ENCODE peak calls at places on chromosomes 11 and 22, in eight cellular contexts. One of them, this sample, is unnamed.

GRCh38 chr11:473975-474785 is 24.1 kb downstream of the PTDSS2 start:
- DNase-seq in neural progenitor cell: no peak
- DNase-seq in A549: no peak
- DNase-seq in HFFc6: no peak
- DNase-seq in WTC11: no peak
- DNase-seq in kidney epithelial cell: no peak
- DNase-seq in IMR-90: no peak
- DNase-seq in spleen: no peak
- DNase-seq in this sample: no peak

GRCh38 chr11:19777342-19778102 is 64.9 kb downstream of the NAV2 start:
- DNase-seq in HFFc6: peak; percentile 38
- DNase-seq in spleen: no peak
- DNase-seq in WTC11: no peak
- DNase-seq in kidney epithelial cell: peak; percentile 56
- DNase-seq in IMR-90: peak; percentile 84
- DNase-seq in A549: peak; percentile 68
- DNase-seq in neural progenitor cell: peak; percentile 40
- DNase-seq in this sample: no peak

GRCh38 chr11:10784229-10785145 is 24.2 kb downstream of the EIF4G2 start:
- DNase-seq in kidney epithelial cell: no peak
- DNase-seq in A549: no peak
- DNase-seq in WTC11: no peak
- DNase-seq in HFFc6: no peak
- DNase-seq in IMR-90: peak; percentile 35
- DNase-seq in neural progenitor cell: peak; percentile 66
- DNase-seq in spleen: no peak
- DNase-seq in this sample: peak; percentile 44

GRCh38 chr11:84420261-84420660 is 1134.1 kb upstream of the CCDC90B start:
- DNase-seq in HFFc6: no peak
- DNase-seq in A549: no peak
- DNase-seq in IMR-90: no peak
- DNase-seq in neural progenitor cell: peak; percentile 16
- DNase-seq in kidney epithelial cell: no peak
- DNase-seq in WTC11: no peak
- DNase-seq in spleen: no peak
- DNase-seq in this sample: no peak

GRCh38 chr11:117279711-117280376 is 11.3 kb upstream of the BACE1-AS start:
- DNase-seq in neural progenitor cell: no peak
- DNase-seq in spleen: no peak
- DNase-seq in IMR-90: no peak
- DNase-seq in A549: no peak
- DNase-seq in WTC11: no peak
- DNase-seq in HFFc6: no peak
- DNase-seq in kidney epithelial cell: no peak
- DNase-seq in this sample: no peak

GRCh38 chr22:22358136-22358535 is 113.5 kb downstream of the VPREB1 start:
- DNase-seq in neural progenitor cell: no peak
- DNase-seq in WTC11: no peak
- DNase-seq in A549: no peak
- DNase-seq in spleen: peak; percentile 84
- DNase-seq in kidney epithelial cell: no peak
- DNase-seq in HFFc6: no peak
- DNase-seq in IMR-90: no peak
- DNase-seq in this sample: no peak

GRCh38 chr11:114317738-114318137 is 21.5 kb downstream of the NNMT start:
- DNase-seq in spleen: no peak
- DNase-seq in WTC11: peak; percentile 65
- DNase-seq in HFFc6: peak; percentile 39
- DNase-seq in kidney epithelial cell: no peak
- DNase-seq in IMR-90: peak; percentile 67
- DNase-seq in neural progenitor cell: peak; percentile 82
- DNase-seq in A549: no peak
- DNase-seq in this sample: peak; percentile 56

GRCh38 chr11:97432926-97433325 is 1043.1 kb downstream of the JRKL start:
- DNase-seq in spleen: no peak
- DNase-seq in WTC11: no peak
- DNase-seq in kidney epithelial cell: no peak
- DNase-seq in IMR-90: no peak
- DNase-seq in neural progenitor cell: no peak
- DNase-seq in HFFc6: no peak
- DNase-seq in A549: no peak
- DNase-seq in this sample: no peak

GRCh38 chr11:74015919-74016684 is 7.2 kb upstream of the UCP3 start:
- DNase-seq in HFFc6: no peak
- DNase-seq in spleen: no peak
- DNase-seq in WTC11: no peak
- DNase-seq in neural progenitor cell: no peak
- DNase-seq in A549: no peak
- DNase-seq in IMR-90: no peak
- DNase-seq in kidney epithelial cell: no peak
- DNase-seq in this sample: no peak

GRCh38 chr11:62125316-62125715 is 1.5 kb downstream of the INCENP start:
- DNase-seq in WTC11: no peak
- DNase-seq in HFFc6: no peak
- DNase-seq in kidney epithelial cell: no peak
- DNase-seq in neural progenitor cell: no peak
- DNase-seq in spleen: no peak
- DNase-seq in A549: no peak
- DNase-seq in IMR-90: no peak
- DNase-seq in this sample: no peak

GRCh38 chr22:45101828-45102227 is 61.9 kb upstream of the NUP50 start:
- DNase-seq in IMR-90: peak; percentile 72
- DNase-seq in spleen: peak; percentile 79
- DNase-seq in neural progenitor cell: peak; percentile 80
- DNase-seq in kidney epithelial cell: no peak
- DNase-seq in WTC11: peak; percentile 80
- DNase-seq in A549: peak; percentile 34
- DNase-seq in HFFc6: peak; percentile 64
- DNase-seq in this sample: peak; percentile 50

GRCh38 chr22:25193130-25193529 is 6.5 kb upstream of the CRYBB3 start:
- DNase-seq in HFFc6: no peak
- DNase-seq in kidney epithelial cell: no peak
- DNase-seq in neural progenitor cell: no peak
- DNase-seq in spleen: no peak
- DNase-seq in IMR-90: no peak
- DNase-seq in A549: no peak
- DNase-seq in WTC11: no peak
- DNase-seq in this sample: no peak

GRCh38 chr11:34583818-34584217 is 37.1 kb upstream of the EHF start:
- DNase-seq in WTC11: no peak
- DNase-seq in IMR-90: no peak
- DNase-seq in HFFc6: no peak
- DNase-seq in A549: no peak
- DNase-seq in neural progenitor cell: no peak
- DNase-seq in spleen: no peak
- DNase-seq in kidney epithelial cell: no peak
- DNase-seq in this sample: no peak

GRCh38 chr22:37260939-37261338 is 16.9 kb upstream of the RAC2 start:
- DNase-seq in WTC11: peak; percentile 74
- DNase-seq in IMR-90: peak; percentile 51
- DNase-seq in kidney epithelial cell: no peak
- DNase-seq in neural progenitor cell: peak; percentile 82
- DNase-seq in HFFc6: peak; percentile 39
- DNase-seq in A549: peak; percentile 53
- DNase-seq in spleen: peak; percentile 89
- DNase-seq in this sample: peak; percentile 67

GRCh38 chr11:16603890-16604783 is 134.3 kb upstream of the C11orf58 start:
- DNase-seq in kidney epithelial cell: no peak
- DNase-seq in HFFc6: no peak
- DNase-seq in A549: no peak
- DNase-seq in IMR-90: peak; percentile 58
- DNase-seq in WTC11: peak; percentile 49
- DNase-seq in neural progenitor cell: peak; percentile 64
- DNase-seq in spleen: peak; percentile 74
- DNase-seq in this sample: peak; percentile 42

GRCh38 chr11:124536520-124536919 is 6.9 kb downstream of the OR8B12 start:
- DNase-seq in HFFc6: no peak
- DNase-seq in neural progenitor cell: peak; percentile 50
- DNase-seq in kidney epithelial cell: no peak
- DNase-seq in WTC11: peak; percentile 63
- DNase-seq in IMR-90: peak; percentile 39
- DNase-seq in A549: no peak
- DNase-seq in spleen: no peak
- DNase-seq in this sample: no peak

GRCh38 chr11:71948314-71949027 is 19.6 kb downstream of the RNF121 start:
- DNase-seq in neural progenitor cell: no peak
- DNase-seq in WTC11: no peak
- DNase-seq in HFFc6: no peak
- DNase-seq in A549: no peak
- DNase-seq in spleen: no peak
- DNase-seq in IMR-90: no peak
- DNase-seq in kidney epithelial cell: no peak
- DNase-seq in this sample: no peak

GRCh38 chr11:109940816-109941215 is 152.4 kb upstream of the ZC3H12C start:
- DNase-seq in IMR-90: peak; percentile 97
- DNase-seq in HFFc6: peak; percentile 92
- DNase-seq in A549: peak; percentile 28
- DNase-seq in WTC11: no peak
- DNase-seq in neural progenitor cell: no peak
- DNase-seq in kidney epithelial cell: no peak
- DNase-seq in spleen: no peak
- DNase-seq in this sample: no peak

GRCh38 chr11:109934151-109934550 is 159.0 kb upstream of the ZC3H12C start:
- DNase-seq in WTC11: no peak
- DNase-seq in neural progenitor cell: no peak
- DNase-seq in spleen: no peak
- DNase-seq in kidney epithelial cell: no peak
- DNase-seq in HFFc6: no peak
- DNase-seq in A549: no peak
- DNase-seq in IMR-90: no peak
- DNase-seq in this sample: no peak

GRCh38 chr11:109937968-109938367 is 155.2 kb upstream of the ZC3H12C start:
- DNase-seq in spleen: no peak
- DNase-seq in WTC11: no peak
- DNase-seq in IMR-90: no peak
- DNase-seq in neural progenitor cell: no peak
- DNase-seq in HFFc6: no peak
- DNase-seq in A549: no peak
- DNase-seq in kidney epithelial cell: no peak
- DNase-seq in this sample: no peak

DNA sequence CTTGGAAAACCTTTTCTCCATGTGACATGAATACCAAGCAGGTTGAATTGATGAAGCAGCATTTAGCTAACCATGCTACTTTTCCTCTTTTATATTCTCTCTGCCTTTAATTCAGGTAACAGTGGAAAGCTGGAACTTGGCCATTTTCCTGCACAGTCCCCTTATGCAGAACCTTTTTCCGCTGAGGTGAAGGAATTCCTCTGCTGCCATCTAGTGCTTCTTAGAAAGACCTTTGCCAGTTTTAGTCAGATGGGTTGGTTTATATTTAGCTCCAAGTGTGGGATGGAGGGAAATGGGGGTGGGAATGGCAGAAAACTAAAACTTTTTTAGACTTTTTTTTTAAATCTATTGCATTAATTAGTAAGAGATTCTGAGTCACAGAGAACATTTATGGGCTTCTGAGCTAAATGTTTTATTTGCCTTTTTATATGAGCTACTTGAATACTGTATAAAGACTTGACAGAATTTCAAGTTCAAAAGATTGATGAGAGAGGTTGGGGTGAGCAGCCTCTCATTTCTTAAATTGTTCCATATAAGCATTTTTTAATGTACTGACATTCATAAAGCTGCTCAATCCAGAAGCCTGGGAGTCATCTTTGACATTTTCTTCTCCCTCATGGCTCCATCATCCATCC is 153.9 kb upstream of the ZC3H12C start:
- DNase-seq in WTC11: no peak
- DNase-seq in A549: peak; percentile 38
- DNase-seq in HFFc6: peak; percentile 72
- DNase-seq in kidney epithelial cell: peak; percentile 56
- DNase-seq in IMR-90: peak; percentile 84
- DNase-seq in neural progenitor cell: peak; percentile 78
- DNase-seq in spleen: no peak
- DNase-seq in this sample: peak; percentile 13
- TF ChIP-seq CTCF in WTC11: peak; percentile 23
- TF ChIP-seq CTCF in A549: peak; percentile 71
- TF ChIP-seq CTCF in HFFc6: peak; percentile 80
- TF ChIP-seq CTCF in kidney epithelial cell: peak; percentile 70
- TF ChIP-seq CTCF in IMR-90: peak; percentile 82
- TF ChIP-seq CTCF in neural progenitor cell: peak; percentile 80
- TF ChIP-seq CTCF in spleen: peak; percentile 36
- TF ChIP-seq CTCF in this sample: peak; percentile 33

GRCh38 chr11:128520206-128520885 is 67.0 kb downstream of the ETS1 start:
- DNase-seq in HFFc6: no peak
- DNase-seq in spleen: no peak
- DNase-seq in neural progenitor cell: no peak
- DNase-seq in IMR-90: no peak
- DNase-seq in WTC11: no peak
- DNase-seq in kidney epithelial cell: no peak
- DNase-seq in A549: no peak
- DNase-seq in this sample: no peak
- TF ChIP-seq CTCF in HFFc6: no peak
- TF ChIP-seq CTCF in spleen: no peak
- TF ChIP-seq CTCF in neural progenitor cell: no peak
- TF ChIP-seq CTCF in IMR-90: no peak
- TF ChIP-seq CTCF in WTC11: no peak
- TF ChIP-seq CTCF in kidney epithelial cell: peak; percentile 12
- TF ChIP-seq CTCF in A549: peak; percentile 16
- TF ChIP-seq CTCF in this sample: no peak

GRCh38 chr11:128905345-128906184 is 14.4 kb downstream of the KCNJ5 start:
- DNase-seq in WTC11: peak; percentile 69
- DNase-seq in IMR-90: peak; percentile 26
- DNase-seq in neural progenitor cell: peak; percentile 72
- DNase-seq in A549: peak; percentile 80
- DNase-seq in spleen: no peak
- DNase-seq in HFFc6: peak; percentile 4
- DNase-seq in kidney epithelial cell: no peak
- DNase-seq in this sample: peak; percentile 47
- TF ChIP-seq CTCF in WTC11: peak; percentile 37
- TF ChIP-seq CTCF in IMR-90: peak; percentile 33
- TF ChIP-seq CTCF in neural progenitor cell: peak; percentile 62
- TF ChIP-seq CTCF in A549: peak; percentile 52
- TF ChIP-seq CTCF in spleen: peak; percentile 60
- TF ChIP-seq CTCF in HFFc6: peak; percentile 78
- TF ChIP-seq CTCF in kidney epithelial cell: peak; percentile 72
- TF ChIP-seq CTCF in this sample: peak; percentile 58

GRCh38 chr11:59102259-59102765 is 4.7 kb upstream of the FAM111B start:
- DNase-seq in spleen: peak; percentile 91
- DNase-seq in WTC11: peak; percentile 86
- DNase-seq in A549: peak; percentile 57
- DNase-seq in IMR-90: peak; percentile 13
- DNase-seq in kidney epithelial cell: no peak
- DNase-seq in neural progenitor cell: peak; percentile 87
- DNase-seq in HFFc6: peak; percentile 13
- DNase-seq in this sample: peak; percentile 67

DNA sequence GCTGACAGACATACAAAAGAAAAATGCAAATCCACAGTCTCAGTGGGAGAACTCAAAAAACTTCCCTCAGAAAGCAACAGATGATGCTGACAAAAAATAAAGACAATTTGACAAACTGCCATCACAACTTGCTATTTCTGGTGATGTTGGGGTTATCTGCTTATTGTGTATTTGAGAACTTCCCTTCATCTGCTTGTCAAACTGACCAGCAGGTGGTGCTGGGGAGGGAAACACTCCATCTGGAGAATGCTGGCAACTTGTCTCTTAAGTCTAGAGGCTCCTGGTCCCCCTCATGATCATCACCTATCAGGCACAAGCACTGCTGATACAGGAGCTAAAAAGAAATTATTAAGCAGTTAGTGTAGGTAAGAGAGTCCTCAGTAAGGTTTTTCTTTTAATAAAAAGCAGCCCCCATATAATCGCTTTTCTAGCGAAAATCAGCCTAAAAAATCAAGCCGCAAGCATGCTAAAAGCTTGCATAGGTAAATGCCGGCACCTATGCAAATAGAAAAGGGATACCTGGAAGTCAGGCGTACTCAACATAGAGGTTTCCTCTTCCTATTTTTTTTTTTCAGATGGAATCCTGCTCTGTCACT is 9.8 kb upstream of the FAM111B start:
- DNase-seq in spleen: peak; percentile 79
- DNase-seq in neural progenitor cell: peak; percentile 56
- DNase-seq in A549: no peak
- DNase-seq in IMR-90: peak; percentile 62
- DNase-seq in kidney epithelial cell: no peak
- DNase-seq in WTC11: peak; percentile 63
- DNase-seq in HFFc6: peak; percentile 40
- DNase-seq in this sample: peak; percentile 65
- TF ChIP-seq CTCF in spleen: peak; percentile 68
- TF ChIP-seq CTCF in neural progenitor cell: peak; percentile 71
- TF ChIP-seq CTCF in A549: peak; percentile 53
- TF ChIP-seq CTCF in IMR-90: peak; percentile 69
- TF ChIP-seq CTCF in kidney epithelial cell: peak; percentile 73
- TF ChIP-seq CTCF in WTC11: peak; percentile 28
- TF ChIP-seq CTCF in HFFc6: peak; percentile 83
- TF ChIP-seq CTCF in this sample: peak; percentile 44